ENCODE peak calls at places on chromosomes 2 and 18, in seven cellular contexts. X, Z, J, L, I, Q and W are unnamed samples.

GRCh38 chr2:99337931-99338580 is 867 bp downstream of the EIF5B start:
- DNase-seq in J (no peak), X (peak), I (peak), Q (no peak), Z (no peak), L (no peak), W (no peak)

GRCh38 chr2:169452080-169452479 is 27.2 kb upstream of the BBS5 start:
- DNase-seq in J (peak), L (no peak), Q (peak), I (peak), X (peak), Z (no peak), W (no peak)

GRCh38 chr18:62387257-62387656 is 62.1 kb downstream of the TNFRSF11A start:
- DNase-seq in Q (no peak), I (no peak), J (no peak), Z (no peak), X (no peak), L (no peak), W (no peak)

GRCh38 chr18:59767732-59768131 is 70.5 kb upstream of the CCBE1 start:
- DNase-seq in L (no peak), I (peak), X (no peak), J (no peak), Z (no peak), Q (peak), W (no peak)

GRCh38 chr2:219457784-219458369 is 23.2 kb downstream of the SPEG start:
- DNase-seq in J (no peak), I (peak), L (no peak), Q (no peak), Z (no peak), X (no peak), W (no peak)

GRCh38 chr18:48293954-48294893 is 115.0 kb downstream of the ZBTB7C start:
- DNase-seq in Q (no peak), I (no peak), J (no peak), L (no peak), X (no peak), Z (no peak), W (no peak)

GRCh38 chr2:52959801-52960200 is 807.8 kb upstream of the CHAC2 start:
- DNase-seq in J (no peak), X (no peak), Z (no peak), I (no peak), L (no peak), Q (no peak), W (no peak)

GRCh38 chr2:56803596-56803995 is 619.8 kb downstream of the CCDC85A start:
- DNase-seq in L (no peak), Z (no peak), X (no peak), I (no peak), J (no peak), Q (no peak), W (no peak)

GRCh38 chr2:157264099-157264498 is 6.6 kb downstream of the GALNT5 start:
- DNase-seq in Q (peak), L (peak), J (no peak), X (no peak), I (peak), Z (no peak), W (no peak)

GRCh38 chr2:230203110-230203676 is 16.6 kb downstream of the SP110 start:
- DNase-seq in I (no peak), Q (no peak), X (no peak), Z (peak), L (no peak), J (no peak), W (no peak)

GRCh38 chr2:240462704-240463273 is 27.3 kb downstream of the GPC1 start:
- DNase-seq in X (no peak), Z (peak), J (no peak), L (no peak), Q (no peak), I (no peak), W (no peak)

GRCh38 chr18:44680271-44681038 is at the start of gene SETBP1:
- DNase-seq in L (no peak), X (peak), Q (peak), I (peak), Z (no peak), J (no peak), W (no peak)

GRCh38 chr2:207163815-207164747 is 1.7 kb downstream of the KLF7 start:
- DNase-seq in L (no peak), X (no peak), Q (no peak), J (peak), I (peak), Z (no peak), W (no peak)

GRCh38 chr18:40813116-40813515 is 1141.9 kb upstream of the PIK3C3 start:
- DNase-seq in L (no peak), Q (no peak), J (no peak), I (peak), Z (no peak), X (no peak), W (no peak)

GRCh38 chr18:10715791-10716190 is 190.0 kb downstream of the NAPG start:
- DNase-seq in X (no peak), L (no peak), Q (peak), Z (no peak), J (peak), I (peak), W (peak)

GRCh38 chr18:74139888-74140287 is 7.7 kb downstream of the FBXO15 start:
- DNase-seq in X (no peak), Q (peak), Z (no peak), L (no peak), I (peak), J (no peak), W (peak)

GRCh38 chr2:189933041-189933440 is 129.5 kb downstream of the MSTN start:
- DNase-seq in L (no peak), J (no peak), Q (no peak), X (no peak), I (no peak), Z (no peak), W (no peak)

GRCh38 chr2:12809526-12809925 is 92.8 kb downstream of the TRIB2 start:
- DNase-seq in Q (no peak), X (no peak), Z (no peak), L (no peak), I (peak), J (no peak), W (no peak)

GRCh38 chr2:239814917-239815637 is 210.1 kb downstream of the NDUFA10 start:
- DNase-seq in Q (no peak), Z (no peak), X (no peak), I (no peak), L (no peak), J (no peak), W (no peak)

GRCh38 chr2:24861500-24861899 is 58.5 kb downstream of the ADCY3 start:
- DNase-seq in Q (no peak), L (no peak), J (no peak), I (no peak), X (no peak), Z (no peak), W (no peak)

GRCh38 chr2:36357506-36358316 is 2.1 kb downstream of the CRIM1 start:
- DNase-seq in X (no peak), L (no peak), J (no peak), Z (no peak), I (peak), Q (peak), W (peak)

GRCh38 chr2:232981767-232982360 is 31.2 kb downstream of the NGEF start:
- DNase-seq in Q (no peak), Z (no peak), J (no peak), X (no peak), I (no peak), L (no peak), W (no peak)

GRCh38 chr2:119253114-119253702 is 29.6 kb downstream of the STEAP3 start:
- DNase-seq in Z (no peak), X (no peak), L (peak), Q (peak), J (no peak), I (peak), W (no peak)

GRCh38 chr2:201837824-201838340 is 31.5 kb downstream of the CDK15 start:
- DNase-seq in J (no peak), Z (no peak), X (no peak), I (no peak), Q (no peak), L (no peak), W (no peak)

GRCh38 chr2:197461073-197461472 is 7.7 kb downstream of the COQ10B start:
- DNase-seq in X (no peak), J (no peak), L (no peak), Z (no peak), I (peak), Q (peak), W (no peak)

GRCh38 chr18:70288171-70288850 is 534 bp upstream of the SOCS6 start:
- DNase-seq in L (no peak), Z (no peak), J (no peak), I (peak), X (peak), Q (peak), W (no peak)

GRCh38 chr2:37324786-37325624 is at the start of gene PRKD3:
- DNase-seq in X (no peak), Z (peak), Q (peak), L (no peak), J (no peak), I (peak), W (peak)

GRCh38 chr2:239965318-239965717 is 59.8 kb downstream of the NDUFA10 start:
- DNase-seq in Q (no peak), X (no peak), J (no peak), Z (no peak), I (no peak), L (no peak), W (no peak)

GRCh38 chr2:37326285-37326684 is 1.7 kb upstream of the PRKD3 start:
- DNase-seq in Q (peak), L (peak), I (peak), Z (no peak), X (no peak), J (no peak), W (peak)

GRCh38 chr18:41721103-41721502 is 233.9 kb upstream of the PIK3C3 start:
- DNase-seq in X (peak), Q (no peak), L (no peak), J (no peak), Z (no peak), I (no peak), W (no peak)

GRCh38 chr2:206311026-206311425 is 36.6 kb downstream of the ZDBF2 start:
- DNase-seq in L (no peak), Q (no peak), I (no peak), Z (no peak), J (no peak), X (no peak), W (no peak)

GRCh38 chr2:63903003-63903402 is 61.3 kb downstream of the UGP2 start:
- DNase-seq in X (no peak), L (no peak), Q (no peak), Z (no peak), J (no peak), I (peak), W (peak)

GRCh38 chr2:66024396-66024795 is 410.5 kb upstream of the MEIS1 start:
- DNase-seq in I (no peak), L (no peak), J (no peak), Q (no peak), X (no peak), Z (no peak), W (no peak)

GRCh38 chr18:27922780-27923179 is 254.2 kb downstream of the CDH2 start:
- DNase-seq in I (no peak), Z (no peak), Q (no peak), J (no peak), L (no peak), X (no peak), W (no peak)